ENCODE peak calls at places on chromosomes 5 and 9, in nine cellular contexts. O is IMR-90, P is neural progenitor cell, K is kidney epithelial cell, F is AG04450, R is gastrocnemius medialis, Q is adipocyte, H is H9, A is bronchial epithelial cell. W is an unnamed sample. For H3K27me3, the result is how much of the 10 kb centered on the place peaks cover.

GRCh38 chr9:128927731-128928411 is 7.1 kb downstream of the PHYHD1 start:
- DNase-seq in O (peak), P (peak), K (no peak), F (no peak), R (no peak), Q (peak), H (peak), A (no peak), W (peak)

GRCh38 chr5:114317751-114318150 is 44.1 kb upstream of the KCNN2 start:
- DNase-seq in O (no peak), P (no peak), K (no peak), F (no peak), R (no peak), Q (no peak), H (no peak), A (no peak), W (no peak)

GRCh38 chr9:99101271-99101670 is 3.6 kb upstream of the TGFBR1 start:
- DNase-seq in O (no peak), P (no peak), K (no peak), F (no peak), R (no peak), Q (no peak), H (no peak), A (peak), W (no peak)

GRCh38 chr5:119343766-119344165 is 12.1 kb upstream of the TNFAIP8 start:
- DNase-seq in O (peak), P (no peak), K (no peak), F (no peak), R (no peak), Q (no peak), H (no peak), A (no peak), W (no peak)

GRCh38 chr9:135550344-135550918 is 4.5 kb downstream of the OBP2A start:
- DNase-seq in O (no peak), P (no peak), K (no peak), F (no peak), R (no peak), Q (no peak), H (no peak), A (no peak), W (no peak)

GRCh38 chr5:29208026-29208425 is 1985.5 kb upstream of the CDH6 start:
- DNase-seq in O (no peak), P (no peak), K (no peak), F (no peak), R (no peak), Q (no peak), H (no peak), A (peak), W (no peak)

GRCh38 chr5:154053468-154053867 is 14.7 kb downstream of the MFAP3 start:
- DNase-seq in O (no peak), P (no peak), K (no peak), F (no peak), R (no peak), Q (no peak), H (no peak), A (no peak), W (no peak)

GRCh38 chr5:53167836-53168235 is 58.3 kb upstream of the MOCS2 start:
- DNase-seq in O (peak), P (no peak), K (no peak), F (no peak), R (peak), Q (peak), H (no peak), A (no peak), W (no peak)

GRCh38 chr9:2029666-2030170 is 14.6 kb downstream of the SMARCA2 start:
- DNase-seq in O (no peak), P (no peak), K (no peak), F (no peak), R (no peak), Q (no peak), H (no peak), A (no peak), W (no peak)

GRCh38 chr9:109906766-109907382 is 126.9 kb downstream of the PALM2AKAP2 start:
- DNase-seq in O (peak), P (no peak), K (no peak), F (no peak), R (no peak), Q (peak), H (no peak), A (no peak), W (peak)

GRCh38 chr5:77312411-77312810 is 101.9 kb downstream of the PDE8B start:
- DNase-seq in O (peak), P (no peak), K (no peak), F (no peak), R (no peak), Q (peak), H (no peak), A (peak), W (no peak)

GRCh38 chr9:137164370-137165249 is 5.2 kb downstream of the LRRC26 start:
- DNase-seq in O (no peak), P (no peak), K (no peak), F (no peak), R (no peak), Q (no peak), H (no peak), A (no peak), W (no peak)
- H3K27me3 ChIP-seq in O (half or more), P (half or more), K (half or more), F (half or more), R (half or more), Q (under half), H (under half), A (under half), W (half or more)

DNA sequence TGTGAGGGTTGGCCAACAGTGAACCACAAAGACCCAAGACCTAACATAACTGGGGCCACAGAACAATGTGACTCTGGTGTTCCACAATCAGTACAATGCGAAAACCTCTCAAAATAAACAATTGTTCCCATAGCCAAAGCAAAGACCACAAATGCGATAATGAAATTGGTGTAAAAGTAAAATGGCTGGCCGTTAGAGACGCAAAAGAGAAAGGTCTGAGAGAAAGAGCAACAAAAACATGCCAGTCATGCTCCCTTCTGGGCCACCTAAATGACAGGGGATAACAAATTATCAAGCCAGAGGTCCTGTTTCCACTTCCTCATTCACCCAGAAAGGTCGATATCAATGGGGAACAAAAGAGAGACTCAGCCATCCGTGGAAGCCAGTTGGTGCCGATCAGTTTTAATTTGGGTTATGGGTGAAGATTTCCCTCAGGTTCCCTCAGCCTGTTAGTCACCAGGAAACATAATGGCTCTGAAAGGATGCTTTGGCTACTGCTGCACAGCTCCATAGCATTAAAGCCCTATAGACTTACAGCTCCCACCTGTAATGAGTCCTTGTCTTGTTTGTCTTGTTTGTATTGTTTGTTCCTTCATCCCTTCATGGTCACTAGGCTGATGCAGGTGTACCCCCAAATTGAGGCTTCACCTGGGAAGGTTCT is 9.2 kb upstream of the CFAP95 start:
- DNase-seq in O (no peak), P (no peak), K (no peak), F (no peak), R (no peak), Q (no peak), H (no peak), A (no peak), W (no peak)
- H3K27me3 ChIP-seq in O (under half), P (under half), K (under half), F (under half), R (under half), Q (under half), H (under half), A (under half), W (under half)

GRCh38 chr9:132991351-132992300 is 13.1 kb downstream of the GFI1B start:
- DNase-seq in O (no peak), P (no peak), K (no peak), F (no peak), R (no peak), Q (no peak), H (no peak), A (no peak), W (no peak)
- H3K27me3 ChIP-seq in O (half or more), P (under half), K (under half), F (under half), R (under half), Q (half or more), H (under half), A (under half), W (half or more)

GRCh38 chr5:181145133-181145532 is 2.3 kb upstream of the OR2V2 start:
- DNase-seq in O (no peak), P (no peak), K (no peak), F (no peak), R (no peak), Q (no peak), H (no peak), A (no peak), W (no peak)

GRCh38 chr5:181152406-181152805 is 5.0 kb downstream of the OR2V2 start:
- DNase-seq in O (peak), P (no peak), K (peak), F (peak), R (no peak), Q (no peak), H (no peak), A (no peak), W (no peak)

GRCh38 chr5:181149806-181150733 is 2.7 kb downstream of the OR2V2 start:
- DNase-seq in O (no peak), P (no peak), K (no peak), F (no peak), R (no peak), Q (no peak), H (no peak), A (no peak), W (peak)

GRCh38 chr5:181151146-181151545 is 3.8 kb downstream of the OR2V2 start:
- DNase-seq in O (no peak), P (peak), K (no peak), F (no peak), R (no peak), Q (no peak), H (peak), A (no peak), W (no peak)

DNA sequence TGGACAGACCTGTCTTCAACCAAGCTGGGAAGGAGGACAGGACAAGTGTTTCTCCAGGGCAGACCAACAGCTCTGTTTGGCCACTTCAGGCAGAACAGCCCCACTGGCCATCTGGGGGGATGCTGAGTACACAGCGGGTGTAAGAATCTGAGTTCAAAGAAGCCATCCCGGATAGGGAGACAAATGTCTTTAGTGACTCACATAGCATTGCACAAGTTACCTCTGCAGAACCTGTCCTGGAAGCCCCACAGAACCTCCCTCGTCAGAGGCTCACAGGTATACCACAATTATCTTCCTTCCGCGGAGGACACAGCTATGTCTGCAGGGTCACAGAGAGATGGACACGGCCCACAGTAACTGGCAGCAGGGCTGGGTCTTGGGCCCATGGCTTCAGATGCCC is 2.0 kb downstream of the OR2V2 start:
- DNase-seq in O (no peak), P (no peak), K (no peak), F (no peak), R (no peak), Q (no peak), H (no peak), A (peak), W (no peak)
- H3K27me3 ChIP-seq in O (under half), P (under half), K (under half), F (under half), R (under half), Q (half or more), H (under half), A (under half), W (under half)

GRCh38 chr5:958701-959571 is 49.7 kb upstream of the NKD2 start:
- DNase-seq in O (peak), P (no peak), K (no peak), F (no peak), R (no peak), Q (no peak), H (peak), A (no peak), W (no peak)

GRCh38 chr5:959581-960531 is 48.7 kb upstream of the NKD2 start:
- DNase-seq in O (no peak), P (no peak), K (no peak), F (no peak), R (no peak), Q (no peak), H (peak), A (no peak), W (no peak)

GRCh38 chr5:957730-958485 is 50.7 kb upstream of the NKD2 start:
- DNase-seq in O (peak), P (no peak), K (no peak), F (no peak), R (no peak), Q (peak), H (no peak), A (no peak), W (no peak)

GRCh38 chr5:956178-956761 is 52.3 kb upstream of the NKD2 start:
- DNase-seq in O (no peak), P (no peak), K (no peak), F (no peak), R (no peak), Q (no peak), H (no peak), A (no peak), W (no peak)

DNA sequence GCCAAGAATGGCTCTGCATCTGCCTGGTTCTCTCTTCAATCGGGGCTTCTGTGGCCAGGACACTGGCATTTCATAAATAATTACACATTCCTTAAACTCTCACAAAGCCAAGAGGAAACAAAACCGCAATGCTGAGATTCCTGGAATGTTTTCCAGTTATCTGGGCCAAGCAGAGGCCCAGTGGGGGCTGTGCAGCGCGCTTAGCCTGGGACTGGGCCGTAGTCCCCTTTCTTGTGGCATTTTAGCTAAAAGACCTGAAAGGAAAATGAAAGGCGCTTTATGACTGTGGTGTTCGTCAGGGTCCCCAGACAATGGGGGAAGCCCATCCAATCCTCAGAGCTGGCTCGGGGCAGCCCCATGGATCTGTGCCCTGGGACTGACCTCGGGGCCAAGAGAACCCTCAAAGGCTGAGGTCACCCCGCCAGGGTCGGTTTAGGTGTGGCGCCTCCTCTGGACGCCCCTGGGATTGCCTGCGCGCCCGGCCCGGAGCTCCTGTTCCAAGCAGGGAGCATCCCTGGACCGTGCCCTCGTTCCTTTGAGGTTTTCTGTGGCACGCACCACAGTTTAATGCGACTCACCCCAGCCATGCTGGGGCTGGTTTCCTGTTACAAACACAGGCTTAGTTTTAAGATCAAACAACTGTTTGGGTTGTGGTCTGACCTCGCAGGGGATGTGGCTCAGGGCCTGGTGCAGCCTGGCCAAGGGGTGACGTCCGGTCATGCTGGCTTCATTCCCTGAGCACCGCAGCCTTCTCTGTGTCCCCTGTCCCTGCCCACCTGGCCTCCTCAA is 51.5 kb upstream of the NKD2 start:
- DNase-seq in O (peak), P (peak), K (peak), F (peak), R (no peak), Q (peak), H (peak), A (no peak), W (peak)
- H3K27me3 ChIP-seq in O (under half), P (under half), K (under half), F (half or more), R (under half), Q (under half), H (under half), A (under half), W (under half)

GRCh38 chr9:132511191-132511999 is 71.0 kb upstream of the BARHL1 start:
- DNase-seq in O (no peak), P (no peak), K (no peak), F (no peak), R (no peak), Q (no peak), H (no peak), A (no peak), W (no peak)
- H3K27me3 ChIP-seq in O (under half), P (under half), K (under half), F (under half), R (under half), Q (half or more), H (under half), A (under half), W (half or more)

GRCh38 chr5:171309276-171309525 is 153 bp downstream of the TLX3 start:
- DNase-seq in O (no peak), P (no peak), K (no peak), F (no peak), R (no peak), Q (no peak), H (no peak), A (no peak), W (no peak)

GRCh38 chr5:171307843-171308452 is 1.1 kb upstream of the TLX3 start:
- DNase-seq in O (no peak), P (peak), K (no peak), F (no peak), R (no peak), Q (no peak), H (no peak), A (no peak), W (no peak)

GRCh38 chr5:171306785-171307591 is 2.1 kb upstream of the TLX3 start:
- DNase-seq in O (no peak), P (peak), K (no peak), F (no peak), R (no peak), Q (no peak), H (peak), A (no peak), W (no peak)

GRCh38 chr5:171309526-171310333 is 682 bp downstream of the TLX3 start:
- DNase-seq in O (no peak), P (peak), K (no peak), F (no peak), R (no peak), Q (no peak), H (peak), A (no peak), W (no peak)

DNA sequence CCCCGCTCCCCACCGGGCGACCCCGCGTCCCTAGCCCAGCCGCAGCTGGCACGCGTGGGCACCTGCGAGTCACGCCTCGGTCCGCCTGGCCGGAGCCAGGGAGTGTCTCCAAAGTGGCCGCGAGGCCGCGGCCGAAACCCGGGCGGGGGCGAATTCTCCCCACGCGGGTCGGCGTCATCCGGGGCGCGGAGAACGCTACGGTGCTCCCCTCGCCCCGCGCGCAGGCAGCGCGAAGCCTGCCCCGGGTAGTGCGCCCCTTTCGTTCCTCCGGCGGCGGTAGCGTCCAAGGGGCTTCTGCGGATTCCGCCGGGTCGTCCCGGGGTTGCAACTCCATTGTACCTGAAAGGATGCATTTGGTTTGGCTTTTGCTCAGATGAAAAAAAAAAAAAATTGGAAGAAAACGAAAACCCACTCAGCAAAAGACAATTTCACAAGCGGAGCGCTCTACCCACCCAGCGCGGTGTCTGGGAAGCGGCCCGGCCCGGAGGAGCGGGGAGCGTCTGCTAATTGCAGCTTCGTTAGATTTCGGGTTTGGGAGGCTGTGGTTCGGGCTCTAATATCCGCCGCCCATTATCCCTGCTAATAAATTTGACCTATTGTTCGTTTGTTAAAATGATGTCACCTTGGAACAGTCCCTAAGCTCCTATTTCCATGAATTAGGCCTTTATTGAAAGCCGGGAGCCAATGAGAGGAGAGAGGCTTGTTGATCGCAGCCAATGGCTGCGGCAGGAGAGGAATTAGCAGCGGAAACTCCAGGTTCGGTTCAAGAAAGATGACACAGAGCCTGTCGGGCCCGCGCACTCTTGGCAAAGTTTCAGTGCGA is at the start of gene TLX3:
- DNase-seq in O (peak), P (peak), K (no peak), F (no peak), R (no peak), Q (no peak), H (peak), A (peak), W (no peak)
- H3K27me3 ChIP-seq in O (half or more), P (half or more), K (half or more), F (half or more), R (half or more), Q (half or more), H (half or more), A (half or more), W (under half)

GRCh38 chr5:131228646-131229045 is 35.2 kb upstream of the CDC42SE2 start:
- DNase-seq in O (no peak), P (no peak), K (no peak), F (no peak), R (no peak), Q (no peak), H (no peak), A (no peak), W (no peak)

GRCh38 chr5:131230406-131230805 is 33.4 kb upstream of the CDC42SE2 start:
- DNase-seq in O (no peak), P (peak), K (no peak), F (no peak), R (no peak), Q (no peak), H (peak), A (no peak), W (peak)

GRCh38 chr5:131225282-131225974 is 38.4 kb upstream of the CDC42SE2 start:
- DNase-seq in O (no peak), P (no peak), K (no peak), F (no peak), R (no peak), Q (no peak), H (no peak), A (no peak), W (no peak)

GRCh38 chr5:131226899-131227298 is 37.0 kb upstream of the CDC42SE2 start:
- DNase-seq in O (peak), P (no peak), K (no peak), F (no peak), R (no peak), Q (no peak), H (no peak), A (no peak), W (no peak)

DNA sequence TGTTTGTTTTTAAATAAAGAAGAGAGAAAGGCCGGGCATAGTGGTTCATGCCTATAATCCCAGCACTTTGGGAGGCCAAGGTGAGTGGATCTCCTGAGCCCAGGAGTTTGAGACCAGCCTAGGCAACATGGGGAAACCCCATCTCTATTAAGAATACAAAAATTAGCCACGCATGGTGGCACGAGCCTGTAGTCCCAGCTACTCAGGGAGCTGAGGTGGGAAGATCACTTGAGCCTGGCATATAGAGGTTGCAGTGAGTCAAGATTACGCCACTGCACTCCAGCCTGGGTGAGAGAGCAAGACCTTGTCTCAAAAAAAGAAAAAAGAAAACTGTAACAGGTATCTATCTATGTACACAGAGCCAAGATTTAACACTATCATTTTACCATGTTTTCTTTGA is 34.2 kb upstream of the CDC42SE2 start:
- DNase-seq in O (no peak), P (no peak), K (no peak), F (no peak), R (no peak), Q (no peak), H (no peak), A (no peak), W (no peak)
- H3K27me3 ChIP-seq in O (under half), P (under half), K (under half), F (under half), R (under half), Q (under half), H (under half), A (under half), W (under half)